ENCODE peak calls at places on chromosome 9, in five cellular contexts. H, I, D, G and T are unnamed samples.

GRCh38 chr9:135295556-135296300 is 183.9 kb upstream of the PPP1R26 start:
- DNase-seq in G (no peak), D (no peak), I (no peak), H (peak; percentile 40), T (no peak)

GRCh38 chr9:38017149-38017884 is 51.7 kb downstream of the SHB start:
- DNase-seq in G (no peak), I (no peak), D (no peak), H (peak; percentile 97), T (peak; percentile 63)

GRCh38 chr9:128404579-128404978 is 16.1 kb upstream of the CERCAM start:
- DNase-seq in D (no peak), I (no peak), H (no peak), G (no peak), T (no peak)

GRCh38 chr9:93599571-93600403 is 23.4 kb downstream of the PHF2 start:
- DNase-seq in H (peak; percentile 28), I (no peak), D (no peak), G (no peak), T (no peak)

GRCh38 chr9:4547016-4547415 is 56.7 kb downstream of the SLC1A1 start:
- DNase-seq in G (no peak), I (no peak), H (no peak), D (no peak), T (no peak)

GRCh38 chr9:113992276-113992951 is 85.7 kb downstream of the AMBP start:
- DNase-seq in G (no peak), H (no peak), I (no peak), D (no peak), T (no peak)

GRCh38 chr9:95605826-95606555 is 89.2 kb upstream of the PTCH1 start:
- DNase-seq in G (no peak), D (no peak), H (peak; percentile 60), I (no peak), T (peak; percentile 32)

GRCh38 chr9:135474915-135475314 is 4.7 kb upstream of the PPP1R26 start:
- DNase-seq in G (peak; percentile 72), I (no peak), D (peak; percentile 21), H (peak; percentile 83), T (peak; percentile 64)

GRCh38 chr9:129225815-129226214 is 47.8 kb upstream of the IER5L start:
- DNase-seq in H (peak; percentile 84), I (no peak), D (no peak), G (peak; percentile 60), T (peak; percentile 77)

GRCh38 chr9:81823672-81824554 is 104.3 kb upstream of the SPATA31D4 start:
- DNase-seq in H (no peak), I (no peak), D (no peak), G (peak; percentile 9), T (no peak)

GRCh38 chr9:5582835-5583195 is 46.1 kb upstream of the RIC1 start:
- DNase-seq in D (no peak), I (peak; percentile 91), G (no peak), H (no peak), T (no peak)

GRCh38 chr9:94169978-94170377 is 85.7 kb downstream of the PTPDC1 start:
- DNase-seq in H (no peak), G (no peak), I (no peak), D (no peak), T (no peak)

GRCh38 chr9:129023036-129023907 is 4.9 kb downstream of the SH3GLB2 start:
- DNase-seq in D (no peak), H (no peak), I (no peak), G (peak; percentile 80), T (no peak)

GRCh38 chr9:133974631-133975341 is 17.3 kb downstream of the VAV2 start:
- DNase-seq in D (no peak), H (no peak), I (no peak), G (no peak), T (no peak)

GRCh38 chr9:136900988-136901515 is 14.7 kb downstream of the TRAF2 start:
- DNase-seq in H (no peak), I (no peak), G (no peak), D (no peak), T (no peak)

GRCh38 chr9:120689860-120690259 is 24.4 kb downstream of the MEGF9 start:
- DNase-seq in D (no peak), G (no peak), H (no peak), I (no peak), T (no peak)

GRCh38 chr9:129783516-129784361 is 19.2 kb upstream of the TOR1B start:
- DNase-seq in I (peak; percentile 16), D (peak; percentile 46), H (peak; percentile 91), G (peak; percentile 97), T (peak; percentile 92)

GRCh38 chr9:19946446-19947109 is 157.7 kb upstream of the SLC24A2 start:
- DNase-seq in G (no peak), I (no peak), H (peak; percentile 60), D (no peak), T (peak; percentile 9)

GRCh38 chr9:75023846-75024245 is 4.2 kb downstream of the CARNMT1 start:
- DNase-seq in I (no peak), G (no peak), H (no peak), D (no peak), T (no peak)

GRCh38 chr9:136303825-136304416 is at the start of gene CCDC187:
- DNase-seq in H (no peak), G (peak; percentile 64), I (no peak), D (peak; percentile 23), T (no peak)

GRCh38 chr9:71692337-71692736 is 76.0 kb downstream of the CEMIP2 start:
- DNase-seq in G (no peak), I (no peak), H (no peak), D (no peak), T (no peak)

GRCh38 chr9:97564291-97565175 is 63.1 kb downstream of the TMOD1 start:
- DNase-seq in G (no peak), H (no peak), I (no peak), D (no peak), T (peak; percentile 19)

GRCh38 chr9:114486205-114486963 is 18.9 kb downstream of the WHRN start:
- DNase-seq in I (no peak), D (no peak), H (no peak), G (no peak), T (no peak)

GRCh38 chr9:36632892-36633291 is 60.2 kb downstream of the MELK start:
- DNase-seq in G (peak; percentile 36), I (no peak), H (peak; percentile 58), D (peak; percentile 15), T (peak; percentile 36)

GRCh38 chr9:129509508-129509907 is 111.4 kb downstream of the C9orf50 start:
- DNase-seq in G (no peak), H (no peak), D (no peak), I (no peak), T (no peak)

GRCh38 chr9:115158666-115159481 is 40.9 kb upstream of the TNC start:
- DNase-seq in D (no peak), G (no peak), I (no peak), H (no peak), T (no peak)

GRCh38 chr9:99326112-99326916 is 104.2 kb downstream of the SEC61B start:
- DNase-seq in D (no peak), I (no peak), H (peak; percentile 42), G (no peak), T (peak; percentile 9)

GRCh38 chr9:2227468-2227867 is 212.3 kb downstream of the SMARCA2 start:
- DNase-seq in I (no peak), D (no peak), H (peak; percentile 10), G (no peak), T (no peak)

GRCh38 chr9:95507456-95508241 is 9.1 kb downstream of the PTCH1 start:
- DNase-seq in G (no peak), D (peak; percentile 39), H (peak; percentile 66), I (no peak), T (peak; percentile 18)

GRCh38 chr9:33023661-33024060 is 1.4 kb upstream of the DNAJA1 start:
- DNase-seq in D (no peak), G (no peak), H (no peak), I (no peak), T (no peak)

DNA sequence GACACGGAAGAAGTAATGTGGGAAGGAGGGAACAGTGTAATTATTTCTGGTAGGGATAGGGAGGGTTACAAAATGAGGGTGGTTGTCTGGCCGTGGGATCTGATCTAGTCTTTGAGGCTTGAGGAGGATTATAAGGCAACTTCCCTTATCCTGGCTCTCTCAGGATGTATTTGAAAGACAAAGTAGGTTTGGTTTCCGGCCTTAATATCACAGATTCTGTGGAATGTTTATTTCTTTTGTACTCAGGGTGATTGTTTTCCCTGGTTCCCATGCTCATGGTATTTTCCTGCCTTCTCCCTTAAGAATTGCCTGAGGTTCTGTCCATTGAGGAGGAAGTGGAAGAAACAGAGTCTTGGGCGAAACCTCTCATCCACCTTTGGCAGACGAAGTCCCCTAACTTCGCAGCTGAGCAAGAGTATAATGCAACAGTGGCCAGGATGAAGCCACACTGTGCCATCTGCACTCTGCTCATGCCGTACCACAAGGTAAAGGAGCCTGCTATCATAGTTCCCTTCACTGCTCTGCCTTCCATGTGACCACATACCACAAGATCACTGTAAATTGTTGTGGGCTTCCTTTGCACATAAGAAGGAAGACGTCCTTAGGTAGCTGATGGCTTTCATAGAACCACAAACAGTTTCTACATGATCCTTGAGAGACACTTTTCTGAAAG is 253.8 kb downstream of the KDM4C start:
- DNase-seq in H (peak; percentile 28), G (no peak), D (no peak), I (peak; percentile 13), T (no peak)
- TF ChIP-seq JUNB in H (no peak), G (no peak), D (no peak), I (no peak), T (no peak)

DNA sequence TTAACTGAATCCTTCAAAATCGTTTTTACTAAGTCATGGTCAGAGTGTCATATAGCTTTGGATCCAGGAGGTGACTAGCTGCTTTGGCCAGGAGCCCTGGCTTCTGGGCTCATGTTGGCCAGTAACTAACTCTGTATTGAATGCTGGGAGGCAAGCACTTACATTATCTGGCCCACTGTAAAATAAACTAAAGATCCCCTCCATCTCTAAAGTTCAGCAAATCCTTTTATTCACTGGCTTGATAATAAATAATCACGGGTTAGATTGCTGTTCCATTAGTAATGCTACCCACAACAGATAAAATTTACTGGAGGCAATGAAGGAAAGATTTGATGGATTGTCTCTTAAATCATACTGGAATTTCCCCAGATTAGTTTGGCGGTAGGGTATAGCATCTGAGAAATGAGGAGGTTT is 382.2 kb upstream of the TLE4 start:
- DNase-seq in H (no peak), D (no peak), G (no peak), I (no peak), T (peak; percentile 27)
- TF ChIP-seq JUNB in H (no peak), D (no peak), G (no peak), I (no peak), T (no peak)

DNA sequence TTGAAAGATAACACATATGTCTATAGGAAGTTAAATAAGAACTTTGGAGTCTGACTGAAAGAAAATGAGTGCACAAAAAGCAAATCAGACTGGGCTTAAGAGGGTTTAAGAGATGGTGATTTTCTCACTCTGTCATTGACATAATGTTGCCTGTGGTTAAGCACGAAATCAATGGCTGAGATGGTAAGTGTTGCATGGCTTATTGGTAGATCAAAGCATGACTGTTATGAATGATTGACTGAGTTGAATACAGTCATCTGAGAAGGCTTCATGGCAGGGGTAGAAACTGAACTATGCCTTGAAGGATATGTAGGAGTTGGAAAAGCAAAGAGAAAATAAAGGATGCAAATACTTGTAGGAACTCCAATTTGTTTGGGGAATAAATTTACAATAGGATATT is 136.6 kb downstream of the PLPPR1 start:
- DNase-seq in G (no peak), I (no peak), H (no peak), D (peak; percentile 1), T (no peak)
- TF ChIP-seq JUNB in G (no peak), I (no peak), H (no peak), D (no peak), T (no peak)

DNA sequence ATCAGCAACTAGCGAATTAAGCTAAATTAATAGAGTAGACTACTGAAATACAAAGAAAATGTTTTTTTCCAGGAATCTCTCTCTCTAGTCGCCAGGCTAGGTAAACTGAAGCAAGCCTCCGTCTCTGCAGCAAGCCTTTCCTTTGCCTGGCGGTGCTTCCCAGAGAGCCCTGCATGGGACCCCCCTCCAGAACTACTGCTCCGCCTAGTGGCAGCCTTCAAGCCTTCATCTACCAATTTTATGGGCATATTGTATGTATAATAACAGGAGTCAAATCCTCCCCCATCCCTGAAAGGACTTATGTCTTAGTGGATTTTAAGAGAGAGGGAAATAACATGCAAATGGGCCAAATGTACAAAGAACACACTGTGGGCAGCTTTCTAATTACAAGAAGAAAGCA is 241.9 kb downstream of the SAXO1 start:
- DNase-seq in I (no peak), H (peak; percentile 91), G (peak; percentile 15), D (peak; percentile 39), T (no peak)
- TF ChIP-seq JUNB in I (no peak), H (no peak), G (no peak), D (no peak), T (no peak)